ENCODE peak calls at places on chromosomes 3 and 15, in ten cellular contexts. L is fibroblast of pulmonary artery; P is activated naive CD4-positive, alpha-beta T cell; T is bronchial epithelial cell; N is coronary artery; C is globus pallidus; D is endothelial cell of umbilical vein; X is GM06990; F is natural killer cell treated with Interleukin-12 subunit alpha and Interleukin-12 subunit beta and Interleukin-15 and Interleukin-18, amount 100 ng/mL, for 72 hours; Y is occipital lobe. K is an unnamed sample.

GRCh38 chr3:59326246-59327024 is 276.6 kb upstream of the CFAP20DC start:
- DNase-seq in N (no peak), D (no peak), L (no peak), P (no peak), Y (no peak), C (no peak), X (no peak), F (no peak), T (peak; percentile 81), K (no peak)

GRCh38 chr3:44628716-44629115 is 3.9 kb downstream of the ZNF197 start:
- DNase-seq in L (no peak), X (no peak), D (no peak), P (no peak), F (no peak), N (no peak), T (no peak), C (no peak), Y (no peak), K (no peak)

GRCh38 chr15:66598095-66598815 is 32.5 kb upstream of the LCTL start:
- DNase-seq in T (no peak), D (no peak), X (no peak), L (no peak), F (no peak), Y (no peak), C (no peak), N (no peak), P (no peak), K (no peak)

GRCh38 chr3:100269410-100270217 is 8.8 kb downstream of the TBC1D23 start:
- DNase-seq in T (peak; percentile 99), F (no peak), P (no peak), C (no peak), Y (no peak), D (peak; percentile 34), X (no peak), L (peak; percentile 69), N (no peak), K (peak; percentile 79)

GRCh38 chr3:10745392-10745791 is 70.6 kb upstream of the SLC6A11 start:
- DNase-seq in D (no peak), P (no peak), T (no peak), X (no peak), L (no peak), N (no peak), C (no peak), F (no peak), Y (no peak), K (no peak)

GRCh38 chr15:36826948-36827347 is 247.5 kb downstream of the CDIN1 start:
- DNase-seq in D (no peak), T (no peak), C (no peak), P (no peak), F (no peak), Y (no peak), N (no peak), X (no peak), L (no peak), K (no peak)

GRCh38 chr3:72245183-72245811 is 460.3 kb upstream of the PROK2 start:
- DNase-seq in F (no peak), T (no peak), P (no peak), X (no peak), D (peak; percentile 24), L (peak; percentile 42), Y (peak; percentile 70), C (peak; percentile 78), N (peak; percentile 87), K (peak; percentile 86)

GRCh38 chr15:95247068-95247984 is 1016.0 kb downstream of the MCTP2 start:
- DNase-seq in F (no peak), N (no peak), L (peak; percentile 95), P (no peak), C (no peak), X (no peak), T (peak; percentile 100), D (peak; percentile 91), Y (no peak), K (peak; percentile 90)

GRCh38 chr3:25348996-25349576 is 79.0 kb upstream of the RARB start:
- DNase-seq in N (no peak), T (no peak), L (no peak), Y (no peak), F (no peak), C (no peak), P (no peak), D (no peak), X (no peak), K (no peak)

GRCh38 chr3:112638327-112639020 is 2.5 kb downstream of the CCDC80 start:
- DNase-seq in X (no peak), L (no peak), C (peak; percentile 41), P (no peak), N (no peak), F (no peak), D (no peak), T (no peak), Y (no peak), K (no peak)

GRCh38 chr3:149224736-149225594 is 3.3 kb upstream of the CP start:
- DNase-seq in L (peak; percentile 90), N (no peak), X (peak; percentile 66), D (peak; percentile 89), Y (no peak), T (peak; percentile 96), C (peak; percentile 23), F (peak; percentile 88), P (no peak), K (peak; percentile 49)

GRCh38 chr15:90957105-90957790 is 2.6 kb downstream of the RCCD1 start:
- DNase-seq in N (no peak), T (no peak), Y (peak; percentile 52), L (peak; percentile 26), P (no peak), C (no peak), X (no peak), D (peak; percentile 40), F (no peak), K (no peak)

GRCh38 chr15:28935316-28935715 is 49.5 kb downstream of the APBA2 start:
- DNase-seq in X (no peak), Y (no peak), F (peak; percentile 79), N (no peak), T (no peak), L (peak; percentile 11), D (no peak), P (peak; percentile 51), C (no peak), K (no peak)